ENCODE peak calls at places on chromosomes 3 and 15, in nine cellular contexts. A, K, E, G, Z, B, L, R and M are unnamed samples.

GRCh38 chr3:112097378-112097777 is 11.2 kb downstream of the C3orf52 start:
- DNase-seq in A (no peak), K (no peak), E (no peak), G (peak), Z (peak), B (peak), L (peak), R (peak), M (no peak)

GRCh38 chr3:195194559-195195161 is 76.3 kb downstream of the XXYLT1 start:
- DNase-seq in A (no peak), K (no peak), E (no peak), G (no peak), Z (no peak), B (no peak), L (no peak), R (no peak), M (no peak)

GRCh38 chr3:132396255-132396654 is 21.0 kb upstream of the DNAJC13 start:
- DNase-seq in A (no peak), K (peak), E (no peak), G (no peak), Z (no peak), B (no peak), L (no peak), R (no peak), M (no peak)

GRCh38 chr3:121545049-121545563 is 682 bp downstream of the POLQ start:
- DNase-seq in A (no peak), K (no peak), E (no peak), G (no peak), Z (no peak), B (no peak), L (no peak), R (no peak), M (no peak)

GRCh38 chr3:138668107-138668506 is 59.5 kb downstream of the FAIM start:
- DNase-seq in A (no peak), K (no peak), E (no peak), G (no peak), Z (no peak), B (no peak), L (no peak), R (no peak), M (no peak)

GRCh38 chr3:53858096-53858741 is 11.9 kb downstream of the IL17RB start:
- DNase-seq in A (no peak), K (no peak), E (no peak), G (no peak), Z (no peak), B (no peak), L (no peak), R (no peak), M (no peak)

GRCh38 chr3:9809239-9809614 is 835 bp upstream of the TTLL3 start:
- DNase-seq in A (no peak), K (no peak), E (no peak), G (no peak), Z (peak), B (no peak), L (no peak), R (peak), M (no peak)

GRCh38 chr3:106309274-106309673 is 440.5 kb upstream of the CBLB start:
- DNase-seq in A (no peak), K (no peak), E (no peak), G (no peak), Z (no peak), B (no peak), L (no peak), R (no peak), M (no peak)

GRCh38 chr15:85974348-85974705 is 105.3 kb upstream of the AGBL1 start:
- DNase-seq in A (no peak), K (no peak), E (no peak), G (no peak), Z (no peak), B (peak), L (no peak), R (no peak), M (no peak)

GRCh38 chr3:99878005-99878404 is 60.3 kb downstream of the CMSS1 start:
- DNase-seq in A (no peak), K (no peak), E (no peak), G (no peak), Z (no peak), B (peak), L (peak), R (no peak), M (no peak)

GRCh38 chr15:39743611-39744010 is 39.0 kb downstream of the FSIP1 start:
- DNase-seq in A (no peak), K (no peak), E (no peak), G (no peak), Z (no peak), B (no peak), L (no peak), R (no peak), M (no peak)

GRCh38 chr3:139586420-139587017 is 47.0 kb upstream of the RBP1 start:
- DNase-seq in A (no peak), K (no peak), E (no peak), G (no peak), Z (no peak), B (no peak), L (no peak), R (no peak), M (no peak)

GRCh38 chr3:119304201-119304713 is 10.1 kb downstream of the ARHGAP31 start:
- DNase-seq in A (no peak), K (no peak), E (no peak), G (no peak), Z (no peak), B (peak), L (no peak), R (no peak), M (no peak)

GRCh38 chr3:193754719-193755118 is 161.7 kb downstream of the OPA1 start:
- DNase-seq in A (no peak), K (no peak), E (no peak), G (no peak), Z (no peak), B (no peak), L (no peak), R (no peak), M (no peak)

GRCh38 chr3:64388886-64389285 is 163.6 kb upstream of the PRICKLE2 start:
- DNase-seq in A (no peak), K (no peak), E (no peak), G (no peak), Z (no peak), B (no peak), L (no peak), R (no peak), M (no peak)

GRCh38 chr3:24370352-24370751 is 124.3 kb downstream of the THRB start:
- DNase-seq in A (no peak), K (no peak), E (no peak), G (no peak), Z (no peak), B (no peak), L (no peak), R (no peak), M (no peak)

GRCh38 chr3:2898591-2899353 is 211.4 kb downstream of the IL5RA start:
- DNase-seq in A (no peak), K (no peak), E (no peak), G (no peak), Z (no peak), B (no peak), L (no peak), R (no peak), M (no peak)

GRCh38 chr15:82871577-82872484 is 62.4 kb downstream of the WHAMM start:
- DNase-seq in A (peak), K (no peak), E (no peak), G (no peak), Z (no peak), B (no peak), L (no peak), R (no peak), M (peak)

GRCh38 chr3:69092030-69092513 is 7.3 kb downstream of the ARL6IP5 start:
- DNase-seq in A (no peak), K (no peak), E (no peak), G (no peak), Z (no peak), B (no peak), L (no peak), R (no peak), M (no peak)

GRCh38 chr3:100982710-100983109 is 10.5 kb downstream of the ABI3BP start:
- DNase-seq in A (peak), K (no peak), E (peak), G (no peak), Z (no peak), B (peak), L (no peak), R (peak), M (peak)

GRCh38 chr3:156389151-156389760 is 165.7 kb downstream of the SSR3 start:
- DNase-seq in A (no peak), K (no peak), E (no peak), G (peak), Z (no peak), B (no peak), L (peak), R (no peak), M (no peak)

GRCh38 chr3:190522621-190523222 is 8.8 kb downstream of the IL1RAP start:
- DNase-seq in A (no peak), K (no peak), E (no peak), G (no peak), Z (no peak), B (no peak), L (no peak), R (no peak), M (no peak)

GRCh38 chr3:141105828-141106628 is 54.9 kb downstream of the SPSB4 start:
- DNase-seq in A (peak), K (no peak), E (peak), G (peak), Z (peak), B (peak), L (peak), R (peak), M (peak)

GRCh38 chr3:145898487-145898886 is 262.5 kb downstream of the PLOD2 start:
- DNase-seq in A (no peak), K (no peak), E (no peak), G (no peak), Z (no peak), B (no peak), L (no peak), R (no peak), M (no peak)

GRCh38 chr3:179991877-179992276 is 44.9 kb downstream of the PEX5L start:
- DNase-seq in A (no peak), K (no peak), E (no peak), G (no peak), Z (no peak), B (peak), L (no peak), R (no peak), M (no peak)

GRCh38 chr3:111758642-111759041 is 100.4 kb upstream of the PHLDB2 start:
- DNase-seq in A (no peak), K (no peak), E (no peak), G (no peak), Z (no peak), B (peak), L (no peak), R (no peak), M (no peak)

GRCh38 chr3:60792287-60792852 is 458.9 kb downstream of the FHIT start:
- DNase-seq in A (no peak), K (no peak), E (no peak), G (no peak), Z (no peak), B (no peak), L (no peak), R (no peak), M (no peak)

GRCh38 chr3:184339016-184339415 is 1.6 kb downstream of the FAM131A start:
- DNase-seq in A (no peak), K (no peak), E (no peak), G (no peak), Z (no peak), B (no peak), L (no peak), R (no peak), M (no peak)

GRCh38 chr15:22936577-22937472 is 43.3 kb downstream of the CYFIP1 start:
- DNase-seq in A (no peak), K (peak), E (no peak), G (no peak), Z (no peak), B (no peak), L (no peak), R (no peak), M (no peak)

GRCh38 chr3:141093971-141094401 is 42.8 kb downstream of the SPSB4 start:
- DNase-seq in A (peak), K (peak), E (peak), G (no peak), Z (no peak), B (peak), L (no peak), R (no peak), M (peak)

GRCh38 chr3:185822221-185822956 is 2.5 kb downstream of the IGF2BP2 start:
- DNase-seq in A (no peak), K (no peak), E (no peak), G (no peak), Z (no peak), B (no peak), L (peak), R (no peak), M (no peak)